ENCODE peak calls at places on chromosomes 11 and 22, in six cellular contexts. One of them, this sample, is unnamed.

GRCh38 chr11:105838668-105839403 is 183.2 kb downstream of the MSANTD4 start:
- DNase-seq in cardiac muscle cell: no peak
- DNase-seq in neural progenitor cell: no peak
- DNase-seq in CD4-positive, alpha-beta T cell: no peak
- DNase-seq in ovary: no peak
- DNase-seq in substantia nigra: no peak
- DNase-seq in this sample: no peak

GRCh38 chr11:123197711-123198110 is 2.7 kb upstream of the CLMP start:
- DNase-seq in cardiac muscle cell: peak
- DNase-seq in neural progenitor cell: no peak
- DNase-seq in CD4-positive, alpha-beta T cell: no peak
- DNase-seq in ovary: no peak
- DNase-seq in substantia nigra: no peak
- DNase-seq in this sample: no peak

GRCh38 chr11:9461068-9461759 is 402 bp downstream of the ZNF143 start:
- DNase-seq in cardiac muscle cell: peak
- DNase-seq in neural progenitor cell: peak
- DNase-seq in CD4-positive, alpha-beta T cell: peak
- DNase-seq in ovary: peak
- DNase-seq in substantia nigra: peak
- DNase-seq in this sample: peak

GRCh38 chr11:2696461-2696860 is 3.3 kb downstream of the KCNQ1OT1 start:
- DNase-seq in cardiac muscle cell: no peak
- DNase-seq in neural progenitor cell: no peak
- DNase-seq in CD4-positive, alpha-beta T cell: no peak
- DNase-seq in ovary: no peak
- DNase-seq in substantia nigra: no peak
- DNase-seq in this sample: no peak

GRCh38 chr11:1757861-1758610 is 5.7 kb downstream of the CTSD start:
- DNase-seq in cardiac muscle cell: no peak
- DNase-seq in neural progenitor cell: no peak
- DNase-seq in CD4-positive, alpha-beta T cell: peak
- DNase-seq in ovary: no peak
- DNase-seq in substantia nigra: no peak
- DNase-seq in this sample: no peak

GRCh38 chr11:27392715-27393114 is 29.7 kb upstream of the CCDC34 start:
- DNase-seq in cardiac muscle cell: peak
- DNase-seq in neural progenitor cell: peak
- DNase-seq in CD4-positive, alpha-beta T cell: no peak
- DNase-seq in ovary: no peak
- DNase-seq in substantia nigra: no peak
- DNase-seq in this sample: no peak

GRCh38 chr11:69669486-69669885 is 5.7 kb downstream of the LTO1 start:
- DNase-seq in cardiac muscle cell: no peak
- DNase-seq in neural progenitor cell: no peak
- DNase-seq in CD4-positive, alpha-beta T cell: no peak
- DNase-seq in ovary: no peak
- DNase-seq in substantia nigra: no peak
- DNase-seq in this sample: no peak

GRCh38 chr11:77141034-77141433 is 13.0 kb downstream of the MYO7A start:
- DNase-seq in cardiac muscle cell: peak
- DNase-seq in neural progenitor cell: no peak
- DNase-seq in CD4-positive, alpha-beta T cell: no peak
- DNase-seq in ovary: no peak
- DNase-seq in substantia nigra: no peak
- DNase-seq in this sample: no peak

GRCh38 chr11:69475866-69476714 is 5.4 kb upstream of the LINC01488 start:
- DNase-seq in cardiac muscle cell: no peak
- DNase-seq in neural progenitor cell: no peak
- DNase-seq in CD4-positive, alpha-beta T cell: no peak
- DNase-seq in ovary: no peak
- DNase-seq in substantia nigra: no peak
- DNase-seq in this sample: no peak

GRCh38 chr22:46796566-46797195 is 34.2 kb downstream of the TBC1D22A start:
- DNase-seq in cardiac muscle cell: no peak
- DNase-seq in neural progenitor cell: no peak
- DNase-seq in CD4-positive, alpha-beta T cell: no peak
- DNase-seq in ovary: no peak
- DNase-seq in substantia nigra: no peak
- DNase-seq in this sample: no peak

GRCh38 chr11:64848779-64849599 is 4.5 kb upstream of the CDC42BPG start:
- DNase-seq in cardiac muscle cell: no peak
- DNase-seq in neural progenitor cell: peak
- DNase-seq in CD4-positive, alpha-beta T cell: no peak
- DNase-seq in ovary: no peak
- DNase-seq in substantia nigra: no peak
- DNase-seq in this sample: no peak

DNA sequence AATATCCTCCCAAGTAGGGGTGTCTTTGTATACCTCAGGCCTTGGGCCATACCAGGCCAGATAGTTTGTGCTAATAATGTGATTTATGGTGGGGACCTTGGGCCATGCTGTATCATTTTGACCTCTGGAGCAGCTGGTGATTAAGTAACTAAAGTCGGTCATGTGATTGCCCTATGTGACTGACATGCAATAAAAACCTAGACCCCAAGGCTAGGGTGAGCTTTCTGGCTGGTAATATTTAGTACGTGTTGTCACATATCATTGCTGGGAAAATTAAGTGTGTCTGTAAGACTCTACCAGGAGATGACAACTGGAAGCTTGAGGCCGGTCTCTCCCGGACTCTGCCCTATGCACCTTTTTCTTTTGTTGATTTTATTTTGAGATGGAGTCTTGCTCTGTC is 12.6 kb upstream of the TFIP11 start:
- DNase-seq in cardiac muscle cell: no peak
- DNase-seq in neural progenitor cell: no peak
- DNase-seq in CD4-positive, alpha-beta T cell: no peak
- DNase-seq in ovary: no peak
- DNase-seq in substantia nigra: no peak
- DNase-seq in this sample: no peak
- H3K27ac ChIP-seq in cardiac muscle cell: no peak
- H3K27ac ChIP-seq in neural progenitor cell: no peak
- H3K27ac ChIP-seq in CD4-positive, alpha-beta T cell: no peak
- H3K27ac ChIP-seq in ovary: no peak
- H3K27ac ChIP-seq in substantia nigra: no peak
- H3K27ac ChIP-seq in this sample: no peak

GRCh38 chr11:125170406-125171031 is 6.0 kb downstream of the PKNOX2 start:
- DNase-seq in cardiac muscle cell: peak
- DNase-seq in neural progenitor cell: peak
- DNase-seq in CD4-positive, alpha-beta T cell: no peak
- DNase-seq in ovary: peak
- DNase-seq in substantia nigra: no peak
- DNase-seq in this sample: no peak
- H3K27ac ChIP-seq in cardiac muscle cell: peak
- H3K27ac ChIP-seq in neural progenitor cell: peak
- H3K27ac ChIP-seq in CD4-positive, alpha-beta T cell: no peak
- H3K27ac ChIP-seq in ovary: peak
- H3K27ac ChIP-seq in substantia nigra: no peak
- H3K27ac ChIP-seq in this sample: no peak

DNA sequence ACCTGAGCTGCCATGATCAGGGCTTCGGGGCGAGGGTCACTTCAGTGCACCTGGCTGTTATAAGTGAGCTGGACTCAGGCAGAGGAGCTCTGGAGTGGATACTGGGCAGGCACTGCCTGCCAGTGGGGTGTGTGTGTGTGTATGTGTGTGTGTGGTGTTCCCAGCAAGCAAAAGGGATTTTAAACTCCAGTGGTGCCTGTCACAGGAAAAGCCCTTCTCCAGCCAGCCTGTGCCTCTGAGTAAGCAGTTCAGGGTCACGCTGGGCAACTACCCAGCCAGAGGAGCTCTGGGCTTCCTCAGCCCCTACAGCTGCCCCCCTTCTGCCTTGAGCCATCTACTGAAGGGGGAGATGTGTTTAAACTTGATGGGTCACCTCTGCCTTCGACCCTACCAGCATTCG is 109.0 kb downstream of the OSBP2 start:
- DNase-seq in cardiac muscle cell: no peak
- DNase-seq in neural progenitor cell: no peak
- DNase-seq in CD4-positive, alpha-beta T cell: no peak
- DNase-seq in ovary: no peak
- DNase-seq in substantia nigra: no peak
- DNase-seq in this sample: no peak
- H3K27ac ChIP-seq in cardiac muscle cell: no peak
- H3K27ac ChIP-seq in neural progenitor cell: no peak
- H3K27ac ChIP-seq in CD4-positive, alpha-beta T cell: no peak
- H3K27ac ChIP-seq in ovary: no peak
- H3K27ac ChIP-seq in substantia nigra: no peak
- H3K27ac ChIP-seq in this sample: no peak

DNA sequence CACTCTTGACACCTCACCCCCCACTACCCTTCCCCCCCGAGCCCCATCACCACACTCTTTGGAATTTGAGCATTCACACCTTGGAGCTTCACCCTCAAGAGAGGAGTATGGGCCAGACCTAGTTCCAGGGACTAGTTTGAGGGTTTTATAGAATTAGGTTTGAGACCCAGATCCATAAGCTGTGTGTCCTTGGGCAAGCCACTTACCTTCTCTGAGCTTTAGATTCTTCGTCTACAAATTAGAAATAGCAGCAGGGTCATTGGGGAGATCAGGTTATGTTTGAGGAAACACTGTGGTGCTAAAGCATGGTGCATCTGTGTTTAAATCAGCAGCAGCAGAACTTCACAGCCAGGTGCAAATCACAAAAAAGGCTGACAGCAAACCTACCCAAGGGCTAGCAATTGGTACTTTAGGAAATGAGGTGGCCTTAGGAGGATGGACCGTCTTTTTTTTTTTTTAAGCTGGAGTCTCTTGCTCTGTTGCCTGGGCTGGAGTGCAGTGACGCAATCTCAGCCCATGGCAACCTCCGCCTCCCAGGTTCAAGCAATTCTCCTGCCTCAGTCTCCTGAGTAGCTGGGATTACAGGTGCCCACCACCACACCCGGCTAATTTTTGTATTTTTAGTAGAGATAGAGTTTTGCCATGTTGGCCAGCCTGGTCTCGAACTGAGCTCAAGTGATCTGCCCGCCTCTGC is 114.8 kb downstream of the MICAL2 start:
- DNase-seq in cardiac muscle cell: no peak
- DNase-seq in neural progenitor cell: no peak
- DNase-seq in CD4-positive, alpha-beta T cell: no peak
- DNase-seq in ovary: no peak
- DNase-seq in substantia nigra: no peak
- DNase-seq in this sample: no peak
- H3K27ac ChIP-seq in cardiac muscle cell: no peak
- H3K27ac ChIP-seq in neural progenitor cell: no peak
- H3K27ac ChIP-seq in CD4-positive, alpha-beta T cell: peak
- H3K27ac ChIP-seq in ovary: no peak
- H3K27ac ChIP-seq in substantia nigra: no peak
- H3K27ac ChIP-seq in this sample: no peak

GRCh38 chr22:42365942-42366660 is 66.1 kb downstream of the NFAM1 start:
- DNase-seq in cardiac muscle cell: no peak
- DNase-seq in neural progenitor cell: no peak
- DNase-seq in CD4-positive, alpha-beta T cell: no peak
- DNase-seq in ovary: no peak
- DNase-seq in substantia nigra: no peak
- DNase-seq in this sample: no peak
- H3K27ac ChIP-seq in cardiac muscle cell: no peak
- H3K27ac ChIP-seq in neural progenitor cell: no peak
- H3K27ac ChIP-seq in CD4-positive, alpha-beta T cell: no peak
- H3K27ac ChIP-seq in ovary: no peak
- H3K27ac ChIP-seq in substantia nigra: peak
- H3K27ac ChIP-seq in this sample: no peak

DNA sequence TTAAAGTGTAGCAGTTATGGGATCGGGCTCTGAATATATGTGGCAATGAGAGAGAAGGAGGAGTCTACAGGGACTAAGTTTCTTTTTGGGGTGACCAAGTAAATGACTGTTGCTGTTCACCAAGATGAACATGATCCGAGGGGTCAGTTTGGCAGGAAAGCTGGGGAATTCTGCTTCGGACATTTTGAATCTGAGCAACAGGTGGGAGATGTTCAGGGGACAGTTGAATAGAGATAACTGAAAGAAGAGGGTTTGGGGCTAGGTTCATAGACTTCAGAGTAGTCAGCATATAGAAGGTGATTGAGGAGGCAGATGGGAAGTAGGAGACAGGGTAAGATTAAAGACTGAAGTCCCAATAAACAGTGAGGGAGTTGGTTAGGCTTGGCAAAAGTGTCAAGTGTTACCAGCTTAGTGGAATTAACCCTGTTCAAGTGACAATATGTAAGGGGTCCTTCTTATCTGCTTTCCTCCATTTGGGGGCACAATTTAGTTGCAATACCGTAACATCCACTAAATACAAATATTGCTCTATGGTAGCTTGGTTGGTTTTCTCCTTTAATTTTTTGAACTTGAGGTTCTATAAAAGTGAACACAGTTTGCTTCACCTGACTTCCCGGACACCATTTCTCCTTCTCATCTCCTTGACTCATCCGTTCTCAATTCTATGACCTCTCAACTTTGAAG is 2.9 kb upstream of the ENTHD1 start:
- DNase-seq in cardiac muscle cell: no peak
- DNase-seq in neural progenitor cell: no peak
- DNase-seq in CD4-positive, alpha-beta T cell: no peak
- DNase-seq in ovary: no peak
- DNase-seq in substantia nigra: no peak
- DNase-seq in this sample: no peak
- H3K27ac ChIP-seq in cardiac muscle cell: no peak
- H3K27ac ChIP-seq in neural progenitor cell: no peak
- H3K27ac ChIP-seq in CD4-positive, alpha-beta T cell: no peak
- H3K27ac ChIP-seq in ovary: no peak
- H3K27ac ChIP-seq in substantia nigra: no peak
- H3K27ac ChIP-seq in this sample: no peak